ENCODE peak calls at places on chromosomes 6 and 20, in five cellular contexts. T is foreskin fibroblast, S is H9, E is RWPE1, I is uterus. B is an unnamed sample.

GRCh38 chr6:152380351-152380767 is 256.8 kb downstream of the SYNE1 start:
- DNase-seq in S (no peak), I (no peak), T (peak), E (peak), B (no peak)

GRCh38 chr6:112144145-112144926 is 56.9 kb downstream of the FAM229B start:
- DNase-seq in S (no peak), T (peak), I (peak), E (no peak), B (no peak)

GRCh38 chr6:75481936-75482593 is 11.5 kb downstream of the FILIP1 start:
- DNase-seq in S (no peak), E (no peak), I (peak), T (peak), B (no peak)

GRCh38 chr6:122066200-122066599 is 333.3 kb upstream of the HSF2 start:
- DNase-seq in E (no peak), I (no peak), T (no peak), S (no peak), B (no peak)

GRCh38 chr6:53922571-53922981 is 127.8 kb downstream of the LRRC1 start:
- DNase-seq in T (no peak), E (no peak), S (peak), I (no peak), B (no peak)

GRCh38 chr6:19831358-19831757 is 5.8 kb upstream of the ID4 start:
- DNase-seq in E (no peak), I (no peak), T (no peak), S (no peak), B (no peak)

GRCh38 chr6:38942442-38942841 is 106.1 kb upstream of the GLP1R start:
- DNase-seq in T (no peak), E (no peak), I (no peak), S (no peak), B (no peak)

GRCh38 chr6:40106840-40107239 is 172.6 kb upstream of the MOCS1 start:
- DNase-seq in T (no peak), E (no peak), I (no peak), S (no peak), B (no peak)

GRCh38 chr6:13508711-13509705 is 21.6 kb upstream of the GFOD1 start:
- DNase-seq in S (no peak), I (no peak), E (no peak), T (peak), B (no peak)

GRCh38 chr6:11411592-11411991 is 126.0 kb upstream of the TMEM170B start:
- DNase-seq in E (no peak), T (no peak), I (no peak), S (no peak), B (no peak)

GRCh38 chr6:45326698-45327417 is 1.3 kb upstream of the RUNX2 start:
- DNase-seq in S (no peak), I (no peak), E (no peak), T (no peak), B (no peak)

GRCh38 chr6:158111987-158112386 is 56.1 kb downstream of the SERAC1 start:
- DNase-seq in T (no peak), E (no peak), I (no peak), S (no peak), B (no peak)

GRCh38 chr6:77450924-77451323 is 12.4 kb downstream of the HTR1B start:
- DNase-seq in T (peak), S (no peak), I (no peak), E (no peak), B (no peak)

GRCh38 chr6:111417946-111418345 is 65.1 kb downstream of the REV3L start:
- DNase-seq in T (no peak), E (no peak), I (no peak), S (no peak), B (no peak)

GRCh38 chr6:12289655-12290489 is at the start of gene EDN1:
- DNase-seq in E (peak), T (peak), S (peak), I (peak), B (peak)

GRCh38 chr6:161303628-161304340 is 29.9 kb upstream of the AGPAT4 start:
- DNase-seq in I (no peak), T (peak), S (no peak), E (peak), B (no peak)

GRCh38 chr6:52063584-52064400 is 23.6 kb downstream of the PKHD1 start:
- DNase-seq in S (peak), T (peak), E (peak), I (no peak), B (peak)
- TF ChIP-seq CTCF in S (peak), T (peak), E (peak), I (no peak), B (peak)

DNA sequence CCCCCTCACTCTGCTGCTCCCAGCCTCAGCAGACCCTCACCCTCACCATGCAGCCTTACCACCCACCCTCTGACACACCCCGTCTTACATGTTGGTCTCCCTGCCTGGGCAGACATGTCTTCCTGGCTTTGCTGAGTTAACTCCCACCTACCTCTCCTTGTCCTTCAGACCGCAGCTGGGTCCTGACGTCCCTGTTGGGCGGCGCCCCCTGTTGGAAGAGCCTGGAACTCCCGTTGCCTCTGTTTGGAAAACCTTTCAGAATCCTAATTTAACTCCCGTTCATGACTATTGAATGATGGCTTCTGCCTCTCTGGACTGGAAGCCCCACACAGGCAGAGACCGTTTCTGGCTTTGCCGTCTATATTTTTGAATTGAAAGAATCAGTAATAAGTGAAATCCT is 245.1 kb downstream of the MYLK4 start:
- DNase-seq in I (no peak), T (no peak), E (no peak), S (peak), B (no peak)
- TF ChIP-seq CTCF in I (no peak), T (peak), E (no peak), S (peak), B (no peak)

GRCh38 chr6:1314617-1315016 is 2.7 kb downstream of the FOXQ1 start:
- DNase-seq in I (no peak), E (no peak), T (no peak), S (no peak), B (no peak)

GRCh38 chr6:1312444-1313363 is 806 bp downstream of the FOXQ1 start:
- DNase-seq in T (peak), S (peak), I (no peak), E (no peak), B (peak)

GRCh38 chr6:1313364-1313754 is 1.5 kb downstream of the FOXQ1 start:
- DNase-seq in I (no peak), T (peak), E (no peak), S (no peak), B (peak)

GRCh38 chr6:1315201-1315559 is 3.3 kb downstream of the FOXQ1 start:
- DNase-seq in E (no peak), S (no peak), I (no peak), T (no peak), B (no peak)

DNA sequence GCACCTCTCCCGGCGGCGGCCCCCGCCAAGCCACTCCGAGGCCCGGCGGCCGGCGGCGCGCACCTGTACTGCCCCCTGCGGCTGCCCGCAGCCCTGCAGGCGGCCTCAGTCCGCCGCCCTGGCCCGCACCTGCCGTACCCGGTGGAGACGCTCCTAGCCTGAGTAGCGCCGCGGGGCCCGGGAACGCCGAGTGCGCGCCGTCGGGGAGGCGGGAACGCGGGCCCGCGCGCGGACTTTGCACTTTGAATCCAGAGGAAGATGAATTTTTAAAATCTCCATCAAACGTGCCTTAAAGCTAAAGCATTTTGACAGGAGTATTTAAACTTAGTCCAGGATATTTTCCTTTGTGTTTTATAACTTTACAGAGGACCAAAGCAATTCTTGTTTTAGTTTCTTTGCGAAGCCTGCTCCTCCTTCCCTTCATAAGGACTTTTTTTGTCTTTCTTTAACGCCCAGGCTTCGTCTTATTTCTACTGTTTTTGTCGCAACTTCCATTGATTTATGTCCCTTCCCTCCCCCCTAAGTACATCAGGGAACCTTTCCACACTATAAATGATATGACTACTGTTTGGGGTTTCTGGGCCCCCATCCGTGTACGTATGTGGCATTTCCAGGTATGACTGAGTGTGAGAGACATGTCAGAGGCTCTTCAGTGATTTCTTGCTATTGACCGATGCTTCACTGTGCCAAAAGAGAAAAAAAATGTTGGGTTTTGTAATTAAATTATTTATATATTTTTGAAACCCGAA is 2.0 kb downstream of the FOXQ1 start:
- DNase-seq in I (no peak), S (peak), E (peak), T (peak), B (peak)
- TF ChIP-seq CTCF in I (no peak), S (peak), E (peak), T (peak), B (peak)

DNA sequence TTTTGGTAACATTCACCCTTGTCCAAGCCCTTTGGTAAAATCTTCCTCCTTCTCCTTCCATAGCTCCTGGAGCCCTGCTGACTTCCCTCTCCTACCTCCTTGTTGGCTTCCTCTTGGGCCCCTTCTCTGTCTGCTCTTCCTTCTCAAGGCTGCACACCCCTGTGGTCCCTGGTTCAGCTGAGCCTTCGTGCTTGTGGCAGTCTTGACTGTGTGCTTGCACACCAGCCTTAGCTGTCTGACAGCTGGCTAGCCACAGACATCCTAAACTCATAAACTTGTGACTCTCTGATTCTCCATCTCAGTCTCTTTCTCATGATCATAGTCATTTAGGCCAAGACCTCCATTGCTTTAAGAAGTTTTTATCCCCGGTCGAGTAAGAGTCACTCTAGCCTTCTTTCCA is 37.1 kb downstream of the DHX35 start:
- DNase-seq in E (no peak), S (no peak), T (no peak), I (no peak), B (no peak)
- TF ChIP-seq CTCF in E (no peak), S (no peak), T (no peak), I (no peak), B (no peak)

B was measured in Calu3.